ENCODE peak calls at places on chromosomes 6 and 20, in six cellular contexts. D, J, R, H, Z and A are unnamed samples.

GRCh38 chr6:11848852-11849731 is 70.5 kb upstream of the ADTRP start:
- DNase-seq in D (no peak), J (no peak), R (no peak), H (peak; percentile 57), Z (no peak), A (peak; percentile 52)

GRCh38 chr6:108853077-108853476 is 4.9 kb downstream of the ARMC2 start:
- DNase-seq in D (no peak), J (no peak), R (no peak), H (no peak), Z (no peak), A (no peak)

GRCh38 chr20:43762911-43763310 is 36.1 kb upstream of the GTSF1L start:
- DNase-seq in D (no peak), J (no peak), R (no peak), H (no peak), Z (no peak), A (no peak)

GRCh38 chr6:106973841-106974336 is 640 bp downstream of the CD24 start:
- DNase-seq in D (no peak), J (peak; percentile 50), R (peak; percentile 47), H (peak; percentile 48), Z (no peak), A (no peak)

GRCh38 chr20:54139188-54139587 is 34.6 kb downstream of the CYP24A1 start:
- DNase-seq in D (no peak), J (no peak), R (no peak), H (no peak), Z (no peak), A (peak; percentile 31)

GRCh38 chr6:10578718-10579117 is 57.6 kb downstream of the GCNT2 start:
- DNase-seq in D (no peak), J (no peak), R (no peak), H (no peak), Z (no peak), A (no peak)

GRCh38 chr20:59720013-59720412 is 115.7 kb downstream of the PHACTR3 start:
- DNase-seq in D (no peak), J (no peak), R (no peak), H (no peak), Z (no peak), A (no peak)

GRCh38 chr20:32980990-32981389 is 23.2 kb downstream of the SUN5 start:
- DNase-seq in D (no peak), J (no peak), R (no peak), H (no peak), Z (no peak), A (no peak)

GRCh38 chr6:45548657-45549515 is 171.2 kb upstream of the SUPT3H start:
- DNase-seq in D (no peak), J (no peak), R (peak; percentile 48), H (no peak), Z (peak; percentile 91), A (no peak)

GRCh38 chr20:4326194-4327065 is 311.1 kb upstream of the RNF24 start:
- DNase-seq in D (no peak), J (peak; percentile 14), R (no peak), H (peak; percentile 73), Z (no peak), A (no peak)

GRCh38 chr6:11538049-11538798 is 675 bp downstream of the TMEM170B start:
- DNase-seq in D (no peak), J (peak; percentile 6), R (peak; percentile 57), H (peak; percentile 3), Z (no peak), A (no peak)

GRCh38 chr6:14258695-14259655 is 141.4 kb downstream of the CD83 start:
- DNase-seq in D (no peak), J (no peak), R (no peak), H (no peak), Z (peak; percentile 87), A (no peak)

GRCh38 chr6:79399499-79399898 is 137.7 kb downstream of the LCA5 start:
- DNase-seq in D (no peak), J (no peak), R (no peak), H (no peak), Z (no peak), A (no peak)

GRCh38 chr6:111737065-111737521 is 131.4 kb upstream of the TRAF3IP2 start:
- DNase-seq in D (no peak), J (no peak), R (no peak), H (peak; percentile 35), Z (no peak), A (peak; percentile 84)

GRCh38 chr6:80520195-80520594 is 413.7 kb downstream of the BCKDHB start:
- DNase-seq in D (no peak), J (no peak), R (no peak), H (no peak), Z (no peak), A (peak; percentile 51)

GRCh38 chr20:21265457-21266190 is 37.5 kb upstream of the XRN2 start:
- DNase-seq in D (no peak), J (no peak), R (no peak), H (no peak), Z (no peak), A (no peak)

GRCh38 chr6:7140631-7141366 is 33.0 kb downstream of the RREB1 start:
- DNase-seq in D (peak; percentile 39), J (peak; percentile 80), R (peak; percentile 94), H (peak; percentile 84), Z (peak; percentile 99), A (peak; percentile 54)

GRCh38 chr20:6178537-6178936 is 55.7 kb upstream of the FERMT1 start:
- DNase-seq in D (no peak), J (no peak), R (no peak), H (peak; percentile 48), Z (no peak), A (peak; percentile 18)

GRCh38 chr20:17771206-17772004 is 71.6 kb downstream of the BANF2 start:
- DNase-seq in D (no peak), J (no peak), R (no peak), H (no peak), Z (no peak), A (no peak)

GRCh38 chr20:32623667-32624157 is 38.6 kb upstream of the NOL4L start:
- DNase-seq in D (no peak), J (no peak), R (no peak), H (no peak), Z (no peak), A (no peak)

GRCh38 chr6:33028220-33028849 is 18.9 kb upstream of the HLA-DOA start:
- DNase-seq in D (no peak), J (no peak), R (no peak), H (no peak), Z (no peak), A (no peak)

GRCh38 chr20:4710106-4710475 is 11.6 kb upstream of the PRND start:
- DNase-seq in D (no peak), J (no peak), R (no peak), H (no peak), Z (peak; percentile 79), A (no peak)

GRCh38 chr20:59984551-59984950 is 26.3 kb downstream of the CDH26 start:
- DNase-seq in D (no peak), J (no peak), R (no peak), H (no peak), Z (no peak), A (no peak)

GRCh38 chr6:50707652-50708325 is 5.5 kb upstream of the TFAP2D start:
- DNase-seq in D (no peak), J (no peak), R (no peak), H (no peak), Z (no peak), A (no peak)

GRCh38 chr6:51459958-51460357 is 627.5 kb downstream of the PKHD1 start:
- DNase-seq in D (no peak), J (no peak), R (no peak), H (no peak), Z (no peak), A (no peak)

GRCh38 chr6:110357298-110357695 is 852 bp downstream of the METTL24 start:
- DNase-seq in D (no peak), J (no peak), R (no peak), H (no peak), Z (no peak), A (no peak)

GRCh38 chr6:106546322-106547052 is 82.8 kb downstream of the RTN4IP1 start:
- DNase-seq in D (peak; percentile 14), J (peak; percentile 54), R (no peak), H (peak; percentile 91), Z (no peak), A (peak; percentile 78)

GRCh38 chr6:23350752-23351453 is 775.1 kb upstream of the NRSN1 start:
- DNase-seq in D (no peak), J (no peak), R (no peak), H (peak; percentile 78), Z (no peak), A (no peak)

GRCh38 chr6:149289192-149289741 is 28.2 kb upstream of the TAB2 start:
- DNase-seq in D (no peak), J (no peak), R (no peak), H (peak; percentile 47), Z (no peak), A (no peak)

GRCh38 chr20:34808583-34808982 is 16.9 kb downstream of the NCOA6 start:
- DNase-seq in D (no peak), J (no peak), R (no peak), H (no peak), Z (no peak), A (no peak)

GRCh38 chr6:13924146-13924948 is 405 bp upstream of the RNF182 start:
- DNase-seq in D (no peak), J (no peak), R (no peak), H (peak; percentile 69), Z (no peak), A (peak; percentile 41)

GRCh38 chr6:42938428-42938796 is 9.1 kb downstream of the CNPY3 start:
- DNase-seq in D (no peak), J (no peak), R (no peak), H (no peak), Z (no peak), A (no peak)

GRCh38 chr6:149305372-149305771 is 12.1 kb upstream of the TAB2 start:
- DNase-seq in D (no peak), J (no peak), R (no peak), H (no peak), Z (no peak), A (no peak)

GRCh38 chr20:48766205-48766604 is 61.6 kb downstream of the PREX1 start:
- DNase-seq in D (no peak), J (no peak), R (no peak), H (no peak), Z (no peak), A (no peak)

GRCh38 chr6:54697423-54697822 is 149.1 kb upstream of the FAM83B start:
- DNase-seq in D (no peak), J (peak; percentile 19), R (no peak), H (no peak), Z (no peak), A (no peak)